ENCODE peak calls at places on chromosomes 3 and 15, in nine cellular contexts. B is spleen, V is hepatocyte, W is brain microvascular endothelial cell, F is fibroblast of villous mesenchyme, L is IMR-90, U is mucosa of descending colon, O is astrocyte of the spinal cord, J is transverse colon. S is an unnamed sample.

GRCh38 chr3:71129611-71130515 is 453.7 kb downstream of the FOXP1 start:
- DNase-seq in F (peak; percentile 58), L (peak; percentile 60), J (no peak), O (peak; percentile 65), V (no peak), B (no peak), W (peak; percentile 72), U (no peak), S (no peak)

GRCh38 chr3:196931157-196931556 is 11.2 kb downstream of the NCBP2 start:
- DNase-seq in W (no peak), F (no peak), U (no peak), J (no peak), O (no peak), V (no peak), B (no peak), L (no peak), S (no peak)

GRCh38 chr3:31815631-31816440 is 165.2 kb downstream of the OSBPL10 start:
- DNase-seq in U (no peak), F (no peak), B (no peak), W (no peak), L (no peak), J (no peak), O (no peak), V (no peak), S (no peak)

GRCh38 chr3:78737988-78738387 is 1029.8 kb downstream of the ROBO1 start:
- DNase-seq in U (no peak), W (no peak), O (no peak), L (no peak), F (no peak), V (no peak), J (no peak), B (no peak), S (no peak)

GRCh38 chr3:187290561-187290960 is 976 bp downstream of the MASP1 start:
- DNase-seq in U (no peak), B (no peak), V (no peak), J (no peak), F (peak; percentile 49), W (no peak), O (no peak), L (no peak), S (no peak)

GRCh38 chr15:100713163-100713867 is 110.9 kb downstream of the ASB7 start:
- DNase-seq in F (peak; percentile 75), W (peak; percentile 77), J (peak; percentile 45), L (peak; percentile 79), B (peak; percentile 57), V (peak; percentile 88), O (peak; percentile 65), U (no peak), S (no peak)

GRCh38 chr3:173529062-173529711 is 131.6 kb downstream of the NLGN1 start:
- DNase-seq in W (no peak), J (no peak), B (no peak), L (peak; percentile 4), F (peak; percentile 3), U (no peak), V (peak; percentile 48), O (no peak), S (peak; percentile 5)

GRCh38 chr3:141471160-141471559 is 15.7 kb upstream of the RASA2 start:
- DNase-seq in V (no peak), J (no peak), L (peak; percentile 88), B (no peak), F (no peak), O (peak; percentile 22), W (peak; percentile 79), U (no peak), S (no peak)

GRCh38 chr3:155270485-155271342 is 22.8 kb downstream of the STRIT1 start:
- DNase-seq in O (peak; percentile 49), W (no peak), U (no peak), J (no peak), L (no peak), F (no peak), V (no peak), B (no peak), S (no peak)

GRCh38 chr3:56878046-56878445 is 76.3 kb upstream of the ARHGEF3 start:
- DNase-seq in L (peak; percentile 24), B (no peak), O (peak; percentile 45), J (no peak), U (no peak), W (peak; percentile 48), V (no peak), F (no peak), S (peak; percentile 54)

GRCh38 chr15:60757831-60758570 is 279.1 kb upstream of the ICE2 start:
- DNase-seq in F (no peak), W (no peak), B (no peak), O (no peak), V (peak; percentile 18), L (no peak), U (no peak), J (no peak), S (no peak)

GRCh38 chr15:101273534-101273933 is 3.8 kb downstream of the SELENOS start:
- DNase-seq in W (no peak), B (no peak), J (no peak), O (no peak), F (no peak), V (no peak), U (no peak), L (no peak), S (no peak)

GRCh38 chr3:122767690-122768372 is 25.8 kb downstream of the HSPBAP1 start:
- DNase-seq in B (no peak), W (no peak), O (no peak), V (no peak), U (no peak), J (no peak), L (peak; percentile 10), F (peak; percentile 58), S (no peak)

GRCh38 chr15:74967670-74968069 is 11.1 kb upstream of the RPP25 start:
- DNase-seq in W (no peak), O (no peak), F (no peak), L (no peak), B (no peak), V (no peak), U (no peak), J (no peak), S (no peak)

GRCh38 chr3:160480931-160481330 is 31.3 kb upstream of the TRIM59 start:
- DNase-seq in J (no peak), V (no peak), L (peak; percentile 40), U (no peak), F (no peak), W (no peak), O (no peak), B (no peak), S (no peak)

GRCh38 chr3:13762931-13763330 is 116.9 kb downstream of the WNT7A start:
- DNase-seq in O (no peak), U (no peak), V (no peak), F (no peak), L (no peak), B (no peak), J (no peak), W (no peak), S (no peak)

GRCh38 chr15:69976366-69976994 is 121.2 kb downstream of the TLE3 start:
- DNase-seq in J (peak; percentile 29), B (no peak), F (peak; percentile 51), O (peak; percentile 46), W (peak; percentile 28), L (peak; percentile 41), U (no peak), V (peak; percentile 84), S (no peak)

GRCh38 chr3:3260870-3261269 is 81.4 kb upstream of the CRBN start:
- DNase-seq in L (no peak), B (no peak), W (no peak), F (no peak), V (no peak), O (no peak), J (no peak), U (no peak), S (no peak)

GRCh38 chr3:94246136-94246535 is 183.3 kb downstream of the NSUN3 start:
- DNase-seq in F (no peak), B (no peak), W (no peak), U (no peak), J (no peak), V (no peak), L (no peak), O (peak; percentile 12), S (no peak)
- TF ChIP-seq CTCF in F (no peak), B (no peak), W (no peak), U (no peak), J (no peak), V (no peak), L (no peak), O (no peak), S (no peak)

DNA sequence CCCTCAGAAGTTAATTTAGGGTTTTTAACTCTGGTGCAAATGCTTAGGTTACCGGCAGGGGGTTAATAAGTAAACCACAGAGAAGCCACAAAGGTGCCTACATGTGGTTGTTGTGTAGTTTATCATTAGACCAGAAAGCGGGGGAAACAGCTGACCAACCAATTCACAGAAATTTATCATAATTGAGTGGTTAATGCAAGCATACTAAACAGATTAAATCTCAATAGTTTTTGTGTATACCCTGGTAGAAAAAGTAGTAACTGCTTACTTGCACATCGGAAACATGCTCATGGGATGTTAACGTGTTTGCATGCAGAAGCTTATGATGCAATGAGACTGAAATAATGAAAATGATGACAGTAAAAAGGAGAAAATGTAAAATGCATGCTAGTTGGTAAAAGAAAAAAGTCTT is 316.0 kb downstream of the PTPRG start:
- DNase-seq in F (peak; percentile 59), O (peak; percentile 32), J (no peak), W (no peak), V (peak; percentile 29), L (no peak), U (no peak), B (no peak), S (peak; percentile 17)
- TF ChIP-seq CTCF in F (peak; percentile 22), O (no peak), J (no peak), W (peak; percentile 19), V (no peak), L (no peak), U (no peak), B (no peak), S (no peak)

GRCh38 chr3:45832691-45833090 is 9.2 kb downstream of the LZTFL1 start:
- DNase-seq in O (no peak), J (no peak), L (peak; percentile 16), W (no peak), V (peak; percentile 34), U (no peak), B (no peak), F (peak; percentile 25), S (no peak)
- TF ChIP-seq CTCF in O (peak; percentile 27), J (peak; percentile 6), L (peak; percentile 40), W (peak; percentile 51), V (peak; percentile 54), U (no peak), B (no peak), F (peak; percentile 3), S (peak; percentile 33)

DNA sequence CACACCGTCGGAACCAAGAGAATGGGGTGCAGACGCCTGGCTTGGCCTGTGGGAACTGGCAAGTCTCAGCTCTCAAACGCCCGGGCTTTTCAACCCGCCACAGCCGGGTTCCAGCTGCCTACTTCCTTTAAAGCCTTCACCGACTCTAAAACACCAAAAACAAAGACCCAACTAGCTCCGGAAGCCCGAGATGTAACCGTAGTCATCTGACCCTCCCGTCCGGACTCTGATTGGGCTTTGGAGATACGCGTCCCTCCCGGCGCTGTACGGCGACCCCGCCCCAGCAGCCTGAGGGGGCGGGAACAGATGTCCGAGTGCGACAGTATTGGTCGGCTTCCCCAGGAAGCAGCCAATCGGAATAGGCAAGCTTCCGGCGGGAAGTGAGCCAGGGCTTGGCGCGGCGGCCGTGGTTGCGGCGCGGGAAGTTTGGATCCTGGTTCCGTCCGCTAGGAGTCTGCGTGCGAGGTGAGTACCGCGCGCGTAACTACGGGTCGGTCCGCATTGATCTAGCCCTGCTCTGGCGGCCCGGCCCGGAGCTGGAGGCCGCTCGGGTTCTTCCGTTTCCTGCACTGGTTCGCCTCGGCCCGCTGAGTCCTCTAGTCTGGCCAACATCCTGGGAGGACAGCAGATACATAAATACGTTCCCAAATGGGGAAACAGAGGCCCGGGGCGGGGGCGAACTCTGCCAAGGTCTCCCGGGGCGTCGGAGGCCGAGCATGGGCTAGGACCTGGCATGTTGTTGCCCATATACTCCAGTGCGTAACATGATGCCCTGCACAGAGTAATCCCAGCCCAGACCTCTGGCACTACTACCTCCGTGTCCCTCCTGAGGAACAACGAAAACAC is at the start of gene BLM:
- DNase-seq in O (peak; percentile 98), U (peak; percentile 96), B (peak; percentile 98), W (peak; percentile 96), F (peak; percentile 97), J (peak; percentile 96), L (peak; percentile 97), V (peak; percentile 97), S (peak; percentile 96)
- TF ChIP-seq CTCF in O (peak; percentile 32), U (peak; percentile 14), B (peak; percentile 70), W (peak; percentile 55), F (peak; percentile 28), J (peak; percentile 42), L (peak; percentile 20), V (no peak), S (no peak)